ENCODE peak calls at places on chromosome 14, in nine cellular contexts. N is CD8-positive, alpha-beta T cell; C is body of pancreas; M is pancreas; J is gastrocnemius medialis; A is PC-3; I is AG04450; H is HCT116; P is foreskin fibroblast. Z is an unnamed sample.

GRCh38 chr14:92665699-92666110 is 82.7 kb downstream of the LGMN start:
- DNase-seq in N (no peak), C (no peak), M (no peak), J (no peak), A (no peak), I (no peak), H (no peak), P (no peak), Z (no peak)

GRCh38 chr14:49893309-49894213 is 679 bp downstream of the ARF6 start:
- DNase-seq in N (peak), C (peak), M (peak), J (peak), A (peak), I (no peak), H (no peak), P (peak), Z (no peak)

GRCh38 chr14:92976268-92976667 is 53.3 kb downstream of the CHGA start:
- DNase-seq in N (no peak), C (no peak), M (no peak), J (no peak), A (no peak), I (no peak), H (no peak), P (no peak), Z (no peak)

GRCh38 chr14:61668267-61668666 is 27.0 kb upstream of the HIF1A start:
- DNase-seq in N (no peak), C (no peak), M (no peak), J (no peak), A (peak), I (no peak), H (no peak), P (no peak), Z (no peak)

GRCh38 chr14:34012978-34013713 is 62.3 kb upstream of the EGLN3 start:
- DNase-seq in N (no peak), C (no peak), M (no peak), J (no peak), A (no peak), I (no peak), H (no peak), P (no peak), Z (no peak)

GRCh38 chr14:81246561-81247270 is 26.0 kb upstream of the GTF2A1 start:
- DNase-seq in N (no peak), C (no peak), M (no peak), J (no peak), A (peak), I (no peak), H (no peak), P (no peak), Z (no peak)

GRCh38 chr14:75738192-75738591 is 77.1 kb downstream of the TTLL5 start:
- DNase-seq in N (no peak), C (no peak), M (no peak), J (no peak), A (no peak), I (no peak), H (no peak), P (no peak), Z (no peak)

GRCh38 chr14:50040401-50040775 is 76.0 kb downstream of the VCPKMT start:
- DNase-seq in N (no peak), C (no peak), M (no peak), J (no peak), A (peak), I (peak), H (no peak), P (no peak), Z (no peak)

GRCh38 chr14:100438678-100439592 is 115.8 kb downstream of the SLC25A47 start:
- DNase-seq in N (no peak), C (no peak), M (no peak), J (no peak), A (peak), I (peak), H (peak), P (peak), Z (peak)

DNA sequence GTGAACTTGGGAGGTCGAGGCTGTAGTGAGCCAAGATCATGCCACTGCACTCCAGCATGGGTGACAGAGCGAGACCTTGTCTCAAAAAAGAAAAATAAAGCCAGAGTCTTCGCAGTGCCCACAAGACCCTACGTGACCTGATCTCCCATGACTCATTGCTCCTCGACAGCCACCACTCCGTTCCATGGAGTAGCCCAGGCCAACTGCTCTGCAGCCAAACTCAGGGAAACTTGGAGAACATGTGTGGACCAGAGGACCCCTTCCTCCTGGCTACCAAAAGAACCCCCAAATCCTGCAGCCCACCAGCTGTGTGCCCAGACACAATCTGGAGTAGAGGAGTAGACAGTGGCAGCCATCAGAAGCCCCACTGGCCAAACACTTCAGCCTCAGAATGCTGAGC is 32.1 kb upstream of the PPP2R5C start:
- DNase-seq in N (no peak), C (no peak), M (no peak), J (no peak), A (no peak), I (no peak), H (no peak), P (no peak), Z (no peak)
- H3K4me3 ChIP-seq in N (no peak), C (no peak), M (no peak), J (no peak), A (no peak), I (no peak), H (no peak), P (no peak), Z (no peak)

DNA sequence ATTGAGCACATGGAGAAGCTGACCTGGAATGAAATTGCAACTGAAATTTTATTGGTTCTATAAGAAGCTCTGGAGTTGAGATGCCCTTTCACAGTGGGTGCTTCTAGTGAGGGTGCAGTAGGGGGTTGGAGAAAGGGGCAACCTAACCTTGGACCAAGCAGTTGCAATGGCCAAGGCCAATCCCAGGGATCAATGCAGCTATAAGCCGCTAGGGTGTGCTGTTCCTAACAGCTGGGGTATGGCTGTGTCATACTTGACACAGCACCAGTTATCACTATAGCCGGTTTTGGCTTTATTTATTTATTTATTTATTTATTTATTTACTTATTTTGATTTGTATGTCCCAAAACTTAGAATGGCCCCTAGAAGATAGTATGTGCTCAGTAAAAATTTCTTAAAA is 505.9 kb downstream of the FLRT2 start:
- DNase-seq in N (no peak), C (peak), M (no peak), J (no peak), A (peak), I (no peak), H (no peak), P (no peak), Z (no peak)
- TF ChIP-seq CTCF in N (no peak), C (no peak), M (no peak), J (no peak), A (peak), I (peak), H (peak), P (peak), Z (peak)

DNA sequence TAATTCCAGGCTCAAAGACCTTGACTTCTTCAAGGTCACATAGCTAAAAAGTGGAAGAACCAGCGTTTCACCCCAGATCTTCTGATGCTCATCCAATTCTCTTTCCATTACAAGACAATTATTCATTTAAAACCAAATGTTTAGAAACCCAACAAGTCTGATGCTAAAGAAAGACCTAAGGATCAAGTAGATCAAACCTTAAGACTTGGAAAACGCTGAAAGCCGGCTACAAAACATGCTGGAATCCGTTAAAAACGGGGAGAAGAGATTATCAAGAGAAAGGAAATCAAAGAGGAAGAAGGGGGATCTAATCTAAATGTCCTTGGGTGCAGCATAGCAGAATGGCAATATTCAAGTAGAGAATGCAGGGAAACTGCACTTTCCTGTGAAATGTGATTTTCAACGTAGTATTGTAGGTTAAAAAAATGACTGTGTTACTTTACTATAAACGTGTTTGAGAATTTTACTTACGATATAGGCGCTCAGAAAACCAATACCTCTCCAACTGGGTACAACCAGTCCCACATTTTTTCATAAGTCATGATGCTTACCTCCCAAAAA is 1.3 kb downstream of the PPP1R13B start:
- DNase-seq in N (no peak), C (no peak), M (no peak), J (no peak), A (no peak), I (no peak), H (no peak), P (no peak), Z (no peak)
- H3K4me3 ChIP-seq in N (peak), C (peak), M (peak), J (peak), A (peak), I (peak), H (peak), P (peak), Z (peak)

DNA sequence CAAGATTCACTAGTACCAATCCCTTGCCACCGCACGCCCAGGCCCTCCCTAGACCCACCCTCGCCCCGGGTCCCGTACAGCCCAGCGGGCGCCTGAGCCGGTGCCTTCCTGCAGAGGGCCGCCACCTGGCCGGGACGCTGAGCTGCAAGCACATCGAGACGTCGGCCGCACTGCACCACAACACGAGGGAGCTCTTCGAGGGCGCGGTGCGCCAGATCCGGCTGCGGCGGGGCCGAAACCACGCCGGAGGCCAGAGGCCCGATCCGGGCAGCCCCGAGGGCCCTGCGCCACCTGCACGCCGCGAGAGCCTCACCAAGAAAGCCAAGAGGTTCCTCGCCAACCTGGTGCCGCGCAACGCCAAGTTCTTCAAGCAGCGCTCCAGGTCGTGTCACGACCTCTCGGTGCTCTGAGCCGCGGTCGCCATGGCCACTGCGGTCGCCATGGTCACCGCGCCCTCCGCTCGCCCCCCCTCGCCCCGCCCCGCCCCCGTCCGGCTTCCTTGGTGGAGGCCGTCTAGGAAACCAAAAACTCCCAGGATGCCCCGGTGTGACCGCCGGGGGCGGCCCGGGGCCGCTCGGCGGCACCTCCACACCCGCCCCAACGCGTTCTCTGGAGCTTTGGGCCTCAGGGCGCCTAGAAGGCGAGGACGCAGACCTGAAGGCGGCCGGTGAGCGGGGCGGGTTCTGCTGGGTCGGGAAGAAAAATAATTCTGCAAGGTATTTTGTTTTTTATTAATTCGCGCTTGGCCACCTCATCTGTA is 3.7 kb downstream of the REM2 start:
- DNase-seq in N (peak), C (peak), M (peak), J (peak), A (peak), I (no peak), H (peak), P (peak), Z (no peak)
- TF ChIP-seq CTCF in N (no peak), C (peak), M (no peak), J (no peak), A (no peak), I (no peak), H (no peak), P (no peak), Z (peak)

GRCh38 chr14:103336191-103336590 is 2.2 kb downstream of the EIF5 start:
- DNase-seq in N (no peak), C (no peak), M (no peak), J (no peak), A (no peak), I (no peak), H (no peak), P (no peak), Z (no peak)
- H3K4me3 ChIP-seq in N (peak), C (no peak), M (no peak), J (peak), A (peak), I (peak), H (no peak), P (peak), Z (no peak)